ENCODE peak calls at places on chromosomes 4 and X, in ten cellular contexts. One of them, this sample, is unnamed.

GRCh38 chrX:120358687-120359086 is 3.2 kb upstream of the ATP1B4 start:
- DNase-seq in activated T-cell treated with anti-CD3 and anti-CD28 coated beads for 24 hours: peak
- DNase-seq in stimulated activated CD4-positive, alpha-beta T cell treated with anti-CD3 and anti-CD28 coated beads, Interleukin-4, amount 100 ng/mL, for 24 hours: peak
- DNase-seq in SK-N-SH: no peak
- DNase-seq in right atrium auricular region: no peak
- DNase-seq in ovary: no peak
- DNase-seq in tibial artery: no peak
- DNase-seq in nucleus accumbens: peak
- DNase-seq in SW480: peak
- DNase-seq in ACHN: peak
- DNase-seq in this sample: no peak

GRCh38 chr4:99235955-99236354 is 16.9 kb upstream of the ADH6 start:
- DNase-seq in activated T-cell treated with anti-CD3 and anti-CD28 coated beads for 24 hours: no peak
- DNase-seq in ACHN: no peak
- DNase-seq in right atrium auricular region: no peak
- DNase-seq in stimulated activated CD4-positive, alpha-beta T cell treated with anti-CD3 and anti-CD28 coated beads, Interleukin-4, amount 100 ng/mL, for 24 hours: no peak
- DNase-seq in tibial artery: no peak
- DNase-seq in SW480: no peak
- DNase-seq in ovary: no peak
- DNase-seq in nucleus accumbens: no peak
- DNase-seq in SK-N-SH: no peak
- DNase-seq in this sample: no peak

GRCh38 chr4:164731827-164732474 is 22.0 kb upstream of the SMIM31 start:
- DNase-seq in ACHN: peak
- DNase-seq in SW480: peak
- DNase-seq in right atrium auricular region: no peak
- DNase-seq in activated T-cell treated with anti-CD3 and anti-CD28 coated beads for 24 hours: peak
- DNase-seq in tibial artery: no peak
- DNase-seq in nucleus accumbens: peak
- DNase-seq in SK-N-SH: peak
- DNase-seq in ovary: peak
- DNase-seq in stimulated activated CD4-positive, alpha-beta T cell treated with anti-CD3 and anti-CD28 coated beads, Interleukin-4, amount 100 ng/mL, for 24 hours: peak
- DNase-seq in this sample: peak

GRCh38 chr4:150342945-150343344 is 239.0 kb upstream of the MAB21L2 start:
- DNase-seq in stimulated activated CD4-positive, alpha-beta T cell treated with anti-CD3 and anti-CD28 coated beads, Interleukin-4, amount 100 ng/mL, for 24 hours: no peak
- DNase-seq in SK-N-SH: no peak
- DNase-seq in activated T-cell treated with anti-CD3 and anti-CD28 coated beads for 24 hours: no peak
- DNase-seq in ovary: no peak
- DNase-seq in nucleus accumbens: no peak
- DNase-seq in SW480: no peak
- DNase-seq in tibial artery: no peak
- DNase-seq in right atrium auricular region: no peak
- DNase-seq in ACHN: no peak
- DNase-seq in this sample: no peak

GRCh38 chr4:15027921-15028435 is 25.7 kb downstream of the CPEB2 start:
- DNase-seq in right atrium auricular region: no peak
- DNase-seq in nucleus accumbens: no peak
- DNase-seq in ACHN: no peak
- DNase-seq in ovary: no peak
- DNase-seq in SW480: no peak
- DNase-seq in stimulated activated CD4-positive, alpha-beta T cell treated with anti-CD3 and anti-CD28 coated beads, Interleukin-4, amount 100 ng/mL, for 24 hours: no peak
- DNase-seq in tibial artery: no peak
- DNase-seq in SK-N-SH: no peak
- DNase-seq in activated T-cell treated with anti-CD3 and anti-CD28 coated beads for 24 hours: no peak
- DNase-seq in this sample: no peak

GRCh38 chr4:26088433-26088928 is 174.5 kb downstream of the SMIM20 start:
- DNase-seq in tibial artery: no peak
- DNase-seq in ovary: no peak
- DNase-seq in activated T-cell treated with anti-CD3 and anti-CD28 coated beads for 24 hours: peak
- DNase-seq in SW480: no peak
- DNase-seq in SK-N-SH: no peak
- DNase-seq in ACHN: no peak
- DNase-seq in right atrium auricular region: no peak
- DNase-seq in stimulated activated CD4-positive, alpha-beta T cell treated with anti-CD3 and anti-CD28 coated beads, Interleukin-4, amount 100 ng/mL, for 24 hours: peak
- DNase-seq in nucleus accumbens: no peak
- DNase-seq in this sample: peak

GRCh38 chr4:10521386-10521785 is 64.2 kb upstream of the ZNF518B start:
- DNase-seq in SK-N-SH: no peak
- DNase-seq in activated T-cell treated with anti-CD3 and anti-CD28 coated beads for 24 hours: no peak
- DNase-seq in tibial artery: no peak
- DNase-seq in stimulated activated CD4-positive, alpha-beta T cell treated with anti-CD3 and anti-CD28 coated beads, Interleukin-4, amount 100 ng/mL, for 24 hours: no peak
- DNase-seq in ovary: no peak
- DNase-seq in ACHN: no peak
- DNase-seq in SW480: no peak
- DNase-seq in nucleus accumbens: no peak
- DNase-seq in right atrium auricular region: no peak
- DNase-seq in this sample: no peak

GRCh38 chrX:143121471-143121870 is 95.7 kb downstream of the SPANXN4 start:
- DNase-seq in SK-N-SH: no peak
- DNase-seq in right atrium auricular region: no peak
- DNase-seq in tibial artery: no peak
- DNase-seq in ACHN: no peak
- DNase-seq in activated T-cell treated with anti-CD3 and anti-CD28 coated beads for 24 hours: no peak
- DNase-seq in ovary: no peak
- DNase-seq in stimulated activated CD4-positive, alpha-beta T cell treated with anti-CD3 and anti-CD28 coated beads, Interleukin-4, amount 100 ng/mL, for 24 hours: no peak
- DNase-seq in nucleus accumbens: no peak
- DNase-seq in SW480: no peak
- DNase-seq in this sample: no peak

GRCh38 chrX:21176927-21177571 is 197.2 kb upstream of the CNKSR2 start:
- DNase-seq in ovary: no peak
- DNase-seq in right atrium auricular region: no peak
- DNase-seq in SK-N-SH: no peak
- DNase-seq in stimulated activated CD4-positive, alpha-beta T cell treated with anti-CD3 and anti-CD28 coated beads, Interleukin-4, amount 100 ng/mL, for 24 hours: no peak
- DNase-seq in SW480: no peak
- DNase-seq in activated T-cell treated with anti-CD3 and anti-CD28 coated beads for 24 hours: no peak
- DNase-seq in nucleus accumbens: no peak
- DNase-seq in ACHN: no peak
- DNase-seq in tibial artery: no peak
- DNase-seq in this sample: no peak

GRCh38 chr4:10204401-10205058 is 87.9 kb upstream of the WDR1 start:
- DNase-seq in tibial artery: no peak
- DNase-seq in SW480: no peak
- DNase-seq in SK-N-SH: no peak
- DNase-seq in activated T-cell treated with anti-CD3 and anti-CD28 coated beads for 24 hours: no peak
- DNase-seq in ACHN: no peak
- DNase-seq in stimulated activated CD4-positive, alpha-beta T cell treated with anti-CD3 and anti-CD28 coated beads, Interleukin-4, amount 100 ng/mL, for 24 hours: no peak
- DNase-seq in ovary: no peak
- DNase-seq in nucleus accumbens: no peak
- DNase-seq in right atrium auricular region: no peak
- DNase-seq in this sample: no peak

GRCh38 chr4:120865985-120866384 is 56.5 kb downstream of the PRDM5 start:
- DNase-seq in tibial artery: no peak
- DNase-seq in ACHN: no peak
- DNase-seq in SW480: no peak
- DNase-seq in stimulated activated CD4-positive, alpha-beta T cell treated with anti-CD3 and anti-CD28 coated beads, Interleukin-4, amount 100 ng/mL, for 24 hours: no peak
- DNase-seq in nucleus accumbens: no peak
- DNase-seq in activated T-cell treated with anti-CD3 and anti-CD28 coated beads for 24 hours: no peak
- DNase-seq in right atrium auricular region: no peak
- DNase-seq in ovary: no peak
- DNase-seq in SK-N-SH: no peak
- DNase-seq in this sample: no peak

GRCh38 chrX:9873952-9874351 is 87.7 kb downstream of the SHROOM2 start:
- DNase-seq in tibial artery: no peak
- DNase-seq in ovary: no peak
- DNase-seq in activated T-cell treated with anti-CD3 and anti-CD28 coated beads for 24 hours: peak
- DNase-seq in SK-N-SH: peak
- DNase-seq in right atrium auricular region: no peak
- DNase-seq in ACHN: peak
- DNase-seq in SW480: peak
- DNase-seq in stimulated activated CD4-positive, alpha-beta T cell treated with anti-CD3 and anti-CD28 coated beads, Interleukin-4, amount 100 ng/mL, for 24 hours: peak
- DNase-seq in nucleus accumbens: peak
- DNase-seq in this sample: peak

GRCh38 chrX:28920554-28920953 is 333.3 kb downstream of the IL1RAPL1 start:
- DNase-seq in nucleus accumbens: no peak
- DNase-seq in ACHN: no peak
- DNase-seq in SK-N-SH: no peak
- DNase-seq in tibial artery: no peak
- DNase-seq in stimulated activated CD4-positive, alpha-beta T cell treated with anti-CD3 and anti-CD28 coated beads, Interleukin-4, amount 100 ng/mL, for 24 hours: no peak
- DNase-seq in right atrium auricular region: no peak
- DNase-seq in activated T-cell treated with anti-CD3 and anti-CD28 coated beads for 24 hours: no peak
- DNase-seq in SW480: no peak
- DNase-seq in ovary: no peak
- DNase-seq in this sample: no peak

GRCh38 chr4:184802203-184803015 is 23.4 kb downstream of the ACSL1 start:
- DNase-seq in ovary: no peak
- DNase-seq in right atrium auricular region: no peak
- DNase-seq in ACHN: no peak
- DNase-seq in stimulated activated CD4-positive, alpha-beta T cell treated with anti-CD3 and anti-CD28 coated beads, Interleukin-4, amount 100 ng/mL, for 24 hours: no peak
- DNase-seq in SK-N-SH: no peak
- DNase-seq in tibial artery: peak
- DNase-seq in activated T-cell treated with anti-CD3 and anti-CD28 coated beads for 24 hours: no peak
- DNase-seq in SW480: no peak
- DNase-seq in nucleus accumbens: no peak
- DNase-seq in this sample: no peak

GRCh38 chrX:133482345-133483041 is 67.2 kb upstream of the GPC4 start:
- DNase-seq in activated T-cell treated with anti-CD3 and anti-CD28 coated beads for 24 hours: no peak
- DNase-seq in nucleus accumbens: no peak
- DNase-seq in tibial artery: peak
- DNase-seq in ovary: no peak
- DNase-seq in stimulated activated CD4-positive, alpha-beta T cell treated with anti-CD3 and anti-CD28 coated beads, Interleukin-4, amount 100 ng/mL, for 24 hours: no peak
- DNase-seq in right atrium auricular region: no peak
- DNase-seq in ACHN: no peak
- DNase-seq in SK-N-SH: no peak
- DNase-seq in SW480: no peak
- DNase-seq in this sample: no peak

GRCh38 chrX:133559909-133560308 is 144.6 kb upstream of the GPC4 start:
- DNase-seq in activated T-cell treated with anti-CD3 and anti-CD28 coated beads for 24 hours: no peak
- DNase-seq in ovary: no peak
- DNase-seq in right atrium auricular region: no peak
- DNase-seq in nucleus accumbens: no peak
- DNase-seq in stimulated activated CD4-positive, alpha-beta T cell treated with anti-CD3 and anti-CD28 coated beads, Interleukin-4, amount 100 ng/mL, for 24 hours: no peak
- DNase-seq in ACHN: no peak
- DNase-seq in SW480: no peak
- DNase-seq in tibial artery: no peak
- DNase-seq in SK-N-SH: no peak
- DNase-seq in this sample: no peak

GRCh38 chr4:89001647-89002518 is 55.1 kb downstream of the FAM13A start:
- DNase-seq in tibial artery: no peak
- DNase-seq in activated T-cell treated with anti-CD3 and anti-CD28 coated beads for 24 hours: no peak
- DNase-seq in ACHN: no peak
- DNase-seq in ovary: no peak
- DNase-seq in stimulated activated CD4-positive, alpha-beta T cell treated with anti-CD3 and anti-CD28 coated beads, Interleukin-4, amount 100 ng/mL, for 24 hours: no peak
- DNase-seq in nucleus accumbens: no peak
- DNase-seq in right atrium auricular region: no peak
- DNase-seq in SK-N-SH: peak
- DNase-seq in SW480: no peak
- DNase-seq in this sample: no peak

GRCh38 chr4:109294006-109294405 is 8.5 kb downstream of the COL25A1 start:
- DNase-seq in ovary: no peak
- DNase-seq in nucleus accumbens: no peak
- DNase-seq in SW480: peak
- DNase-seq in SK-N-SH: peak
- DNase-seq in right atrium auricular region: no peak
- DNase-seq in tibial artery: no peak
- DNase-seq in ACHN: peak
- DNase-seq in stimulated activated CD4-positive, alpha-beta T cell treated with anti-CD3 and anti-CD28 coated beads, Interleukin-4, amount 100 ng/mL, for 24 hours: no peak
- DNase-seq in activated T-cell treated with anti-CD3 and anti-CD28 coated beads for 24 hours: no peak
- DNase-seq in this sample: no peak

GRCh38 chrX:49710744-49711319 is 15.0 kb upstream of the PAGE1 start:
- DNase-seq in SK-N-SH: no peak
- DNase-seq in SW480: no peak
- DNase-seq in right atrium auricular region: no peak
- DNase-seq in stimulated activated CD4-positive, alpha-beta T cell treated with anti-CD3 and anti-CD28 coated beads, Interleukin-4, amount 100 ng/mL, for 24 hours: no peak
- DNase-seq in ovary: no peak
- DNase-seq in activated T-cell treated with anti-CD3 and anti-CD28 coated beads for 24 hours: no peak
- DNase-seq in ACHN: no peak
- DNase-seq in nucleus accumbens: no peak
- DNase-seq in tibial artery: no peak
- DNase-seq in this sample: no peak

GRCh38 chr4:61202638-61203495 is 2.7 kb downstream of the ADGRL3 start:
- DNase-seq in SW480: no peak
- DNase-seq in activated T-cell treated with anti-CD3 and anti-CD28 coated beads for 24 hours: no peak
- DNase-seq in tibial artery: no peak
- DNase-seq in ACHN: no peak
- DNase-seq in SK-N-SH: peak
- DNase-seq in right atrium auricular region: no peak
- DNase-seq in stimulated activated CD4-positive, alpha-beta T cell treated with anti-CD3 and anti-CD28 coated beads, Interleukin-4, amount 100 ng/mL, for 24 hours: no peak
- DNase-seq in ovary: no peak
- DNase-seq in nucleus accumbens: peak
- DNase-seq in this sample: no peak

GRCh38 chr4:45294464-45294863 is 568.1 kb upstream of the GNPDA2 start:
- DNase-seq in tibial artery: no peak
- DNase-seq in SW480: no peak
- DNase-seq in stimulated activated CD4-positive, alpha-beta T cell treated with anti-CD3 and anti-CD28 coated beads, Interleukin-4, amount 100 ng/mL, for 24 hours: no peak
- DNase-seq in nucleus accumbens: no peak
- DNase-seq in right atrium auricular region: no peak
- DNase-seq in activated T-cell treated with anti-CD3 and anti-CD28 coated beads for 24 hours: no peak
- DNase-seq in ovary: no peak
- DNase-seq in ACHN: no peak
- DNase-seq in SK-N-SH: no peak
- DNase-seq in this sample: no peak

GRCh38 chr4:33831667-33832066 is 2412.6 kb downstream of the ARAP2 start:
- DNase-seq in tibial artery: no peak
- DNase-seq in stimulated activated CD4-positive, alpha-beta T cell treated with anti-CD3 and anti-CD28 coated beads, Interleukin-4, amount 100 ng/mL, for 24 hours: no peak
- DNase-seq in SK-N-SH: no peak
- DNase-seq in ACHN: no peak
- DNase-seq in SW480: no peak
- DNase-seq in right atrium auricular region: no peak
- DNase-seq in nucleus accumbens: no peak
- DNase-seq in ovary: no peak
- DNase-seq in activated T-cell treated with anti-CD3 and anti-CD28 coated beads for 24 hours: no peak
- DNase-seq in this sample: no peak

GRCh38 chr4:158020175-158020574 is 152.7 kb downstream of the GASK1B start:
- DNase-seq in tibial artery: peak
- DNase-seq in stimulated activated CD4-positive, alpha-beta T cell treated with anti-CD3 and anti-CD28 coated beads, Interleukin-4, amount 100 ng/mL, for 24 hours: no peak
- DNase-seq in activated T-cell treated with anti-CD3 and anti-CD28 coated beads for 24 hours: no peak
- DNase-seq in ovary: no peak
- DNase-seq in SK-N-SH: no peak
- DNase-seq in ACHN: peak
- DNase-seq in SW480: peak
- DNase-seq in right atrium auricular region: no peak
- DNase-seq in nucleus accumbens: no peak
- DNase-seq in this sample: no peak

GRCh38 chrX:100494974-100495373 is 84.9 kb upstream of the PCDH19 start:
- DNase-seq in ACHN: no peak
- DNase-seq in right atrium auricular region: no peak
- DNase-seq in tibial artery: no peak
- DNase-seq in stimulated activated CD4-positive, alpha-beta T cell treated with anti-CD3 and anti-CD28 coated beads, Interleukin-4, amount 100 ng/mL, for 24 hours: no peak
- DNase-seq in SK-N-SH: no peak
- DNase-seq in activated T-cell treated with anti-CD3 and anti-CD28 coated beads for 24 hours: no peak
- DNase-seq in ovary: no peak
- DNase-seq in nucleus accumbens: no peak
- DNase-seq in SW480: no peak
- DNase-seq in this sample: no peak

This sample was measured in stimulated activated naive B cell treated with anti-CD40 and anti-IgM and Interleukin-4, amounts not matched to agents 10 μg/mL and 1 μg/mL and 100 μg/mL, for 72 hours.